ENCODE peak calls at places on chromosome 22, in six cellular contexts. L is prostate gland, W is upper lobe of left lung, Z is IMR-90, N is NB4, X is stomach. V is an unnamed sample.

GRCh38 chr22:39750759-39751158 is 142.8 kb downstream of the ENTHD1 start:
- DNase-seq in L (no peak), W (no peak), Z (peak), N (no peak), X (no peak), V (no peak)

GRCh38 chr22:22060200-22061084 is 77.9 kb upstream of the TOP3B start:
- DNase-seq in L (no peak), W (peak), Z (peak), N (peak), X (no peak), V (no peak)

GRCh38 chr22:45319319-45319675 is 9.6 kb downstream of the FAM118A start:
- DNase-seq in L (no peak), W (no peak), Z (peak), N (no peak), X (no peak), V (no peak)

GRCh38 chr22:32541481-32541880 is 66.9 kb downstream of the FBXO7 start:
- DNase-seq in L (no peak), W (no peak), Z (no peak), N (no peak), X (no peak), V (peak)

GRCh38 chr22:46830001-46830715 is 67.7 kb downstream of the TBC1D22A start:
- DNase-seq in L (peak), W (no peak), Z (peak), N (no peak), X (peak), V (peak)

GRCh38 chr22:17638182-17638431 is 450 bp upstream of the BCL2L13 start:
- DNase-seq in L (peak), W (peak), Z (no peak), N (no peak), X (no peak), V (no peak)

GRCh38 chr22:17869285-17870096 is 95.2 kb upstream of the BID start:
- DNase-seq in L (no peak), W (no peak), Z (no peak), N (no peak), X (no peak), V (no peak)

GRCh38 chr22:39301926-39302325 is 17.5 kb downstream of the RPL3 start:
- DNase-seq in L (no peak), W (no peak), Z (no peak), N (no peak), X (no peak), V (no peak)

GRCh38 chr22:46042786-46043185 is 65.8 kb upstream of the WNT7B start:
- DNase-seq in L (no peak), W (peak), Z (peak), N (no peak), X (peak), V (peak)

GRCh38 chr22:20324139-20324516 is 4.3 kb upstream of the DGCR6L start:
- DNase-seq in L (no peak), W (no peak), Z (no peak), N (no peak), X (peak), V (peak)

GRCh38 chr22:39013923-39014722 is at the start of gene APOBEC3C:
- DNase-seq in L (peak), W (peak), Z (peak), N (peak), X (peak), V (peak)

GRCh38 chr22:39012525-39013516 is 1.2 kb upstream of the APOBEC3C start:
- DNase-seq in L (no peak), W (peak), Z (no peak), N (no peak), X (no peak), V (no peak)

GRCh38 chr22:39237276-39238123 is 7.3 kb downstream of the PDGFB start:
- DNase-seq in L (peak), W (peak), Z (no peak), N (peak), X (peak), V (no peak)

GRCh38 chr22:37330200-37331033 is 48.1 kb downstream of the CYTH4 start:
- DNase-seq in L (no peak), W (peak), Z (peak), N (peak), X (peak), V (no peak)

GRCh38 chr22:46339956-46340355 is 4.4 kb downstream of the TRMU start:
- DNase-seq in L (no peak), W (no peak), Z (no peak), N (no peak), X (no peak), V (no peak)

GRCh38 chr22:40633036-40633435 is 3.5 kb downstream of the MRTFA start:
- DNase-seq in L (no peak), W (no peak), Z (no peak), N (no peak), X (no peak), V (no peak)

GRCh38 chr22:23897320-23897719 is 3.1 kb downstream of the MIF start:
- DNase-seq in L (no peak), W (no peak), Z (no peak), N (peak), X (no peak), V (no peak)

GRCh38 chr22:23485490-23485889 is 94.6 kb downstream of the IGLL1 start:
- DNase-seq in L (no peak), W (no peak), Z (no peak), N (no peak), X (no peak), V (no peak)

GRCh38 chr22:20017622-20017958 is 967 bp upstream of the ARVCF start:
- DNase-seq in L (no peak), W (no peak), Z (no peak), N (no peak), X (no peak), V (no peak)

GRCh38 chr22:49300951-49301397 is 526.7 kb downstream of the BRD1 start:
- DNase-seq in L (no peak), W (peak), Z (no peak), N (no peak), X (peak), V (peak)

GRCh38 chr22:39661842-39662676 is 91.5 kb downstream of the CACNA1I start:
- DNase-seq in L (no peak), W (no peak), Z (no peak), N (no peak), X (peak), V (peak)

GRCh38 chr22:20080776-20081654 is 974 bp downstream of the DGCR8 start:
- DNase-seq in L (no peak), W (peak), Z (peak), N (peak), X (no peak), V (no peak)

GRCh38 chr22:40922484-40923303 is 28.5 kb upstream of the RBX1 start:
- DNase-seq in L (peak), W (no peak), Z (peak), N (peak), X (no peak), V (peak)

GRCh38 chr22:17057959-17058814 is 26.6 kb upstream of the IL17RA start:
- DNase-seq in L (peak), W (peak), Z (peak), N (peak), X (peak), V (peak)

GRCh38 chr22:39960791-39961746 is 872 bp downstream of the TMA7B start:
- DNase-seq in L (no peak), W (peak), Z (peak), N (peak), X (peak), V (no peak)

GRCh38 chr22:24134090-24134846 is 47.0 kb upstream of the SUSD2 start:
- DNase-seq in L (no peak), W (peak), Z (no peak), N (peak), X (peak), V (no peak)

GRCh38 chr22:49102367-49102766 is 725.3 kb downstream of the BRD1 start:
- DNase-seq in L (no peak), W (no peak), Z (no peak), N (no peak), X (no peak), V (no peak)

GRCh38 chr22:23563111-23563510 is 17.0 kb downstream of the IGLL1 start:
- DNase-seq in L (no peak), W (no peak), Z (no peak), N (no peak), X (no peak), V (peak)

GRCh38 chr22:33379836-33380235 is 321.7 kb upstream of the SYN3 start:
- DNase-seq in L (no peak), W (no peak), Z (no peak), N (no peak), X (no peak), V (no peak)

GRCh38 chr22:44325718-44326548 is 13.2 kb upstream of the SHISAL1 start:
- DNase-seq in L (no peak), W (no peak), Z (peak), N (no peak), X (no peak), V (no peak)

GRCh38 chr22:17430298-17430900 is 61.1 kb downstream of the CECR2 start:
- DNase-seq in L (no peak), W (peak), Z (no peak), N (peak), X (no peak), V (no peak)

GRCh38 chr22:39446239-39446721 is 10.5 kb upstream of the MGAT3 start:
- DNase-seq in L (no peak), W (no peak), Z (no peak), N (no peak), X (peak), V (no peak)

GRCh38 chr22:24359452-24360120 is 67.8 kb upstream of the ADORA2A start:
- DNase-seq in L (no peak), W (no peak), Z (no peak), N (no peak), X (no peak), V (no peak)

GRCh38 chr22:40396882-40397281 is 26.5 kb downstream of the SGSM3 start:
- DNase-seq in L (peak), W (peak), Z (peak), N (no peak), X (peak), V (peak)

GRCh38 chr22:46172522-46172921 is 22.2 kb downstream of the PPARA start:
- DNase-seq in L (no peak), W (no peak), Z (no peak), N (no peak), X (no peak), V (peak)

GRCh38 chr22:39471421-39472141 is 14.8 kb downstream of the MGAT3 start:
- DNase-seq in L (no peak), W (peak), Z (peak), N (peak), X (no peak), V (no peak)

GRCh38 chr22:19643448-19644313 is 70.6 kb upstream of the SEPTIN5 start:
- DNase-seq in L (no peak), W (no peak), Z (no peak), N (peak), X (no peak), V (peak)

DNA sequence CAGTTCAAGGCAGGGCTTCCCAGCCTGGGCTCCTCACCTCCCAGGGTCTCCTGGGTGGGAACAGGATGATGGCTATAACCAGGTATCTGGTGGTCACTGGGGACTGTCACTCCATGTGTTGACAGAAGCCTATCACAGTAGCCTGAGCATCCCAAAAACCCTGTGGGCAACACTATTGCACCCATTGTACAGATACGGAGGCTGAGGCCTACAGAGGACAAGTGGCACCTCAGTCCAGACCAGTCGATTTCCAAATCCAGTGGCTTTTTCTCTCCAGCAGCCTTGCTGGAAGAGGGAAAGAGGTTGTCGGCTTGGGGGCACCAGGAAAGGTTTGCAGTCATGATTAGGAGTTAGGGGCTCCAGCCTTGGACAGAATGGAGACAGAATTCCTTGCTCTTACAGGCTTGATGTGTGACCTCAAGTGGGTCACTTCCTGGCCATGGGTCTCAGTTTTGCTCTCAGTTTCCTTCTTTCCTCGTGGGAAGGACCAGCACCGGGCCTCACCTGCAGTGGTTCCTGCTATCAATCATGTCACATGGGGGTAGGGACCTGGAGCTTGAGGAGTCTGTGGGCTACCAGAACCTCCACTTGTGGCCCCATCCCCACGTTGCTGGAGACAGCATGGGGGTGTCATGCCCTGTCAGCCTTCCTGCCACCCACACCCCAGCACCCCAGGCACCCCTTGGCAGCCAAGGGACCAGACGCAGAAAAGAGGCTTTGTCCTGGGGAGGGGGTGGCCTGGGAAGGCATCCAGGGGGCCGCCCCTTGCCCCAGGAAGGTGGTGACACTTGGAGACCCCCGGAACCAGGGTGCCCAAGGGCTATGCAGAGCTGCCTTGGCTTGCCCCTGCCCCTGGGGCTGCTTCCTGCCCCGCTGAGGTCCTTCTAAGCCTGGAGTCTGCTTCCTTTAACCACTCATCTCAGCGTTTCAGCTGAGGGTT is 2.1 kb downstream of the EMID1 start:
- DNase-seq in L (no peak), W (no peak), Z (no peak), N (no peak), X (no peak), V (no peak)
- H3K4me3 ChIP-seq in L (no peak), W (no peak), Z (no peak), N (peak), X (no peak), V (no peak)

GRCh38 chr22:26891431-26891830 is 234.0 kb downstream of the MIAT start:
- DNase-seq in L (no peak), W (no peak), Z (peak), N (no peak), X (no peak), V (no peak)

GRCh38 chr22:26890870-26891269 is 233.5 kb downstream of the MIAT start:
- DNase-seq in L (no peak), W (no peak), Z (no peak), N (no peak), X (no peak), V (no peak)

GRCh38 chr22:26893034-26893710 is 235.8 kb downstream of the MIAT start:
- DNase-seq in L (no peak), W (no peak), Z (no peak), N (no peak), X (no peak), V (no peak)

GRCh38 chr22:26893711-26894110 is 236.3 kb downstream of the MIAT start:
- DNase-seq in L (no peak), W (no peak), Z (no peak), N (no peak), X (no peak), V (no peak)

GRCh38 chr22:26892401-26893033 is 235.1 kb downstream of the MIAT start:
- DNase-seq in L (no peak), W (peak), Z (no peak), N (no peak), X (peak), V (no peak)
- TF ChIP-seq POLR2A in L (no peak), W (no peak), Z (no peak), N (no peak), X (no peak), V (no peak)

GRCh38 chr22:28379075-28379806 is 300.4 kb downstream of the TTC28 start:
- DNase-seq in L (no peak), W (no peak), Z (no peak), N (no peak), X (no peak), V (no peak)
- H3K4me3 ChIP-seq in L (no peak), W (no peak), Z (no peak), N (no peak), X (no peak), V (no peak)

GRCh38 chr22:50468626-50469025 is 6.2 kb downstream of the SBF1 start:
- DNase-seq in L (no peak), W (no peak), Z (no peak), N (no peak), X (no peak), V (no peak)

GRCh38 chr22:50470491-50470890 is 4.3 kb downstream of the SBF1 start:
- DNase-seq in L (no peak), W (no peak), Z (no peak), N (peak), X (no peak), V (no peak)

GRCh38 chr22:50467773-50468440 is 6.9 kb downstream of the SBF1 start:
- DNase-seq in L (no peak), W (no peak), Z (no peak), N (no peak), X (no peak), V (no peak)

GRCh38 chr22:50471197-50471847 is 3.5 kb downstream of the SBF1 start:
- DNase-seq in L (no peak), W (no peak), Z (no peak), N (no peak), X (no peak), V (no peak)

DNA sequence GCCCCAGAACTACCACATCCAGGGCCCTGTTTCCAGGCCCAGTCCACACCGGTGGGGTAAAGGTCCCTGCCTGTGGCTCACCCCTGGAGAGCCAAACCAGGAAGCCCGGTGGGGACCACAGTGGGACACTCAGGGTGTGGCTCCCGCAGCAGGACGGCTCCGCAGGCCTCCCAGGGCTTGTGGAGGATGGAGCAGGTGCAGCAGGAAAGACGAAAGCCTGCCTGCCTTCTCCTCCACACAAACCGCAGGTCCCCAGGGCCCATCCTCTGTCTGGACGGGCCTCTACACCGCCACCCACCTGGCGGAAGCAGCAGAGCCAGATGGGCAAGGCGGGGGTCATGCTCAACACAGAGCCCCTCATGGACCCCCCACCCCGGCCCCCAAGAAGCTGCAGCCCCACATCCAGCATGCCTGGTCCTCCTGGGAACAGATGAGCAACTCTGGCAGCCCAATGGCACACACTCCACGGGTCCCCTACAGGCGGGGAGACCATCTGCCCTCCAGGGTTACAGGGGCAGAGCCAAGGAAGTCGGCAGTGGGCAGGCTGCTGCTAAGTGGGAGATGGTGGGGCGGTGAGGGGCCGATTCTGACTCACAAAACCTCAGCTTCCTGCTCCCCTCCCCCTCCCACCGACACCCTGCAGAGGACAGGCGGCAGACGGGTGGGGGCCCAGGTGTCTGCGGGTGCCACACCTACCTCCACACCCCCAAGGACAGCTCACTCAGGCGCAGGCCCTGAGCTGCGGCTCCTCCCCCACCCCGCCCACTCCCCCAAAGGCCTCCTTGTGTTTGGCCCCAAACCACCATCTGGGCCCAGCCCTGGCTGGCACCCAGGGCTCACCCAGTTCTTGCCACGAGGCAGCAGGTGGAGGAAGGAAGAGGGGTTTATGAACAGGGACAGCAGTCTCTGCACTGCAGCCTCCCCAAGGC is 5.2 kb downstream of the SBF1 start:
- DNase-seq in L (peak), W (peak), Z (peak), N (peak), X (peak), V (peak)
- TF ChIP-seq POLR2A in L (no peak), W (peak), Z (no peak), N (no peak), X (no peak), V (no peak)

GRCh38 chr22:42431401-42432019 is 693 bp downstream of the NFAM1 start:
- DNase-seq in L (no peak), W (no peak), Z (no peak), N (peak), X (no peak), V (no peak)

GRCh38 chr22:42430486-42431125 is 1.6 kb downstream of the NFAM1 start:
- DNase-seq in L (no peak), W (peak), Z (no peak), N (peak), X (no peak), V (no peak)

GRCh38 chr22:42432818-42433217 is 615 bp upstream of the NFAM1 start:
- DNase-seq in L (no peak), W (no peak), Z (no peak), N (no peak), X (no peak), V (no peak)

GRCh38 chr22:42433754-42434153 is 1.6 kb upstream of the NFAM1 start:
- DNase-seq in L (peak), W (no peak), Z (no peak), N (no peak), X (no peak), V (no peak)

GRCh38 chr22:42432020-42432596 is at the start of gene NFAM1:
- DNase-seq in L (no peak), W (peak), Z (no peak), N (peak), X (peak), V (no peak)
- H3K4me3 ChIP-seq in L (no peak), W (peak), Z (no peak), N (peak), X (no peak), V (no peak)

DNA sequence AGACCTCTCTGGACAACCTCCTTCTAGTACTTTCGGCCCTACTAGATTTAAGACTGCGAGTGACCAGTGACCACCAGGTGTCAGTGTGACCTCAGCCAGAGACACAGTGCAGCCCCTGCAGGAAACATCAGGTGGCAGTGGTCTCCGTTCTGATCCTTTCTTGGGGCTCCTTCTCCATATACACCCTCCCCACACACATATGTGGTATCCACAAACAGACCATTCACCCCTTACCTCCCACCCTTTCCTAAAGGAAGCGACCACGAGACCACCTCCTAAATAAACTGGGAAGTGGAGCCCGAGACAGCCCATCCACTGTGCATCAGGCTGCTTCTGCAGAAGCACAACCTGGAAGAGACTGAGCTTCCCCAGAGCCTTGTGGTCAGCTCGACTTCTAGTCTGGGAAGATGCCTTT is 38.5 kb upstream of the CYP2D6 start:
- DNase-seq in L (peak), W (peak), Z (peak), N (peak), X (peak), V (no peak)
- TF ChIP-seq POLR2A in L (no peak), W (no peak), Z (peak), N (no peak), X (no peak), V (no peak)